ENCODE peak calls at places on chromosomes 16 and 17, in six cellular contexts. Q, N, P, G, W and C are unnamed samples.

GRCh38 chr16:2473999-2474876 is 689 bp upstream of the TBC1D24 start:
- DNase-seq in Q (peak; percentile 42), P (no peak), G (peak; percentile 78), N (peak; percentile 56), W (no peak), C (peak; percentile 44)

GRCh38 chr16:2178321-2179106 is 17.9 kb downstream of the CASKIN1 start:
- DNase-seq in P (no peak), W (peak; percentile 62), Q (peak; percentile 80), N (peak; percentile 60), G (peak; percentile 91), C (peak; percentile 44)

GRCh38 chr16:7397901-7398300 is 65.3 kb downstream of the RBFOX1 start:
- DNase-seq in G (no peak), N (no peak), P (no peak), W (no peak), Q (no peak), C (no peak)

GRCh38 chr17:37056622-37057021 is 107.9 kb downstream of the AATF start:
- DNase-seq in W (no peak), N (no peak), Q (no peak), G (no peak), P (no peak), C (no peak)

GRCh38 chr17:41338961-41339485 is 11.6 kb downstream of the KRT33A start:
- DNase-seq in N (no peak), W (no peak), G (no peak), Q (no peak), P (no peak), C (no peak)

GRCh38 chr17:17538417-17539391 is 42.5 kb upstream of the RASD1 start:
- DNase-seq in G (peak; percentile 63), P (peak; percentile 98), N (peak; percentile 89), W (no peak), Q (no peak), C (peak; percentile 17)

GRCh38 chr16:4058386-4058785 is 57.9 kb downstream of the ADCY9 start:
- DNase-seq in P (no peak), G (no peak), Q (no peak), N (no peak), W (no peak), C (no peak)

GRCh38 chr17:8806206-8807069 is 7.3 kb upstream of the MFSD6L start:
- DNase-seq in P (no peak), W (no peak), Q (no peak), G (no peak), N (no peak), C (no peak)

GRCh38 chr17:73359987-73360410 is 48.2 kb upstream of the CDC42EP4 start:
- DNase-seq in G (no peak), Q (peak; percentile 81), W (peak; percentile 59), P (peak; percentile 72), N (no peak), C (no peak)

GRCh38 chr17:57649731-57650484 is 95.2 kb downstream of the CCDC182 start:
- DNase-seq in N (peak; percentile 72), G (no peak), W (no peak), P (no peak), Q (peak; percentile 37), C (no peak)

GRCh38 chr16:88733630-88734360 is 27.5 kb downstream of the CTU2 start:
- DNase-seq in G (no peak), P (no peak), Q (no peak), W (no peak), N (no peak), C (no peak)

GRCh38 chr17:7043544-7044268 is at the start of gene SLC16A11:
- DNase-seq in P (no peak), N (no peak), G (no peak), W (no peak), Q (peak; percentile 41), C (peak; percentile 42)

GRCh38 chr17:7047566-7047965 is 3.7 kb upstream of the SLC16A11 start:
- DNase-seq in Q (no peak), N (no peak), G (no peak), W (no peak), P (no peak), C (no peak)

GRCh38 chr17:7046127-7046724 is 2.3 kb upstream of the SLC16A11 start:
- DNase-seq in W (no peak), N (no peak), P (peak; percentile 54), Q (peak; percentile 65), G (no peak), C (no peak)

GRCh38 chr17:7043195-7043543 is 723 bp downstream of the SLC16A11 start:
- DNase-seq in P (no peak), W (no peak), G (no peak), N (no peak), Q (peak; percentile 36), C (no peak)

DNA sequence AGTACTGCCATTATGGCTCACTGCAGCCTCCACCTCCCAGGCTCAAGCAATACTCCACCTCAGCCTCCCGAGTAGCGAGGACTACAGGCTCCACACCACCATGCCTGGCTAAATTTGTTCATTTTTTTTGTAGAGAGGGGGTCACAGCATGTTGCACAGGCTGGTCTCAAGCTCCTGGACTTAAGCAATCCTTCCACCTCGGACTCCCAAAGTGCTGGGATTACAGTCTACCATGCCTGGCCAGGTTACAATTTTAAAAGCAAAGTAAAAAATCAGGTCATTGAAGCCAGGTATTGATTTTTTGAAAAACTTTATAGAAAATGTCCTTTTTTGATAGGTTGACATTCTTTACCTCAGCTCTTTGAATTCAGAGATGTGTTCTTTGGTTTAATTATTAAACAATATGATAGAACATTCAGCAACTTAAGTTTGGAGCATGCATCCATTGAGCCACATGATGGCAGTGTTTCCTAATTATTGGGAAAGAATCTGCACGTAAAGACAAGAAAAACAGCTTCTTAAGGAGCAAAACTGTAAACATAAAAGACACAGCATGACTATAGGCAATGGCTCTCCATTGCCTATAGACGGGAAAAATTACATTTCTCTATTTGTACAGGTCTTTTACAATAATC is 1.7 kb upstream of the SLC16A11 start:
- DNase-seq in G (no peak), W (no peak), P (peak; percentile 80), N (peak; percentile 91), Q (no peak), C (peak; percentile 89)
- TF ChIP-seq JUN in G (no peak), W (no peak), P (no peak), N (no peak), Q (no peak), C (no peak)

GRCh38 chr17:285751-286422 is 66.7 kb downstream of the RPH3AL start:
- DNase-seq in W (no peak), Q (no peak), P (no peak), N (no peak), G (no peak), C (no peak)
- TF ChIP-seq JUN in W (no peak), Q (no peak), P (no peak), N (no peak), G (no peak), C (no peak)

GRCh38 chr16:24045641-24046040 is 209.9 kb downstream of the PRKCB start:
- DNase-seq in G (no peak), P (no peak), N (peak; percentile 22), Q (peak; percentile 75), W (peak; percentile 81), C (no peak)
- TF ChIP-seq JUN in G (no peak), P (no peak), N (no peak), Q (no peak), W (no peak), C (no peak)

GRCh38 chr17:10089221-10089799 is 109.1 kb downstream of the GAS7 start:
- DNase-seq in W (no peak), N (no peak), P (no peak), Q (no peak), G (no peak), C (no peak)

GRCh38 chr17:10091051-10091450 is 107.4 kb downstream of the GAS7 start:
- DNase-seq in W (no peak), Q (no peak), N (no peak), P (no peak), G (no peak), C (no peak)

GRCh38 chr17:10083864-10084263 is 114.5 kb downstream of the GAS7 start:
- DNase-seq in G (no peak), W (no peak), P (no peak), N (no peak), Q (no peak), C (no peak)

GRCh38 chr17:10088444-10088843 is 110.0 kb downstream of the GAS7 start:
- DNase-seq in Q (no peak), W (no peak), G (no peak), N (no peak), P (no peak), C (no peak)

GRCh38 chr17:10087333-10087732 is 111.1 kb downstream of the GAS7 start:
- DNase-seq in N (no peak), P (no peak), G (no peak), Q (no peak), W (no peak), C (no peak)
- TF ChIP-seq JUN in N (no peak), P (no peak), G (no peak), Q (no peak), W (no peak), C (no peak)

GRCh38 chr17:10224592-10225195 is 26.3 kb upstream of the GAS7 start:
- DNase-seq in G (no peak), W (no peak), Q (no peak), N (no peak), P (no peak), C (no peak)

GRCh38 chr17:10226930-10227695 is 28.7 kb upstream of the GAS7 start:
- DNase-seq in W (peak; percentile 46), N (peak; percentile 55), G (peak; percentile 58), Q (peak; percentile 89), P (peak; percentile 16), C (no peak)
- TF ChIP-seq JUN in W (no peak), N (no peak), G (no peak), Q (no peak), P (no peak), C (no peak)